ENCODE peak calls at places on chromosomes 4 and X, in five cellular contexts. One of them, this sample, is unnamed.
A peak's percentile ranks its signal among the peaks of the same experiment; 100 is the strongest.

GRCh38 chrX:151169783-151170182 is 6.6 kb upstream of the GPR50 start:
- DNase-seq in osteocyte: no peak
- DNase-seq in omental fat pad: no peak
- DNase-seq in NCI-H1092: no peak
- DNase-seq in neuronal stem cell: no peak
- DNase-seq in this sample: no peak

GRCh38 chr4:153318696-153319320 is 25.7 kb upstream of the MND1 start:
- DNase-seq in neuronal stem cell: peak; percentile 20
- DNase-seq in osteocyte: no peak
- DNase-seq in omental fat pad: no peak
- DNase-seq in NCI-H1092: peak; percentile 44
- DNase-seq in this sample: peak; percentile 17

GRCh38 chr4:47930971-47931804 is 16.8 kb upstream of the NFXL1 start:
- DNase-seq in neuronal stem cell: no peak
- DNase-seq in omental fat pad: no peak
- DNase-seq in osteocyte: no peak
- DNase-seq in NCI-H1092: no peak
- DNase-seq in this sample: no peak

GRCh38 chr4:179695175-179695574 is 2252.9 kb upstream of the AGA start:
- DNase-seq in NCI-H1092: no peak
- DNase-seq in omental fat pad: no peak
- DNase-seq in neuronal stem cell: no peak
- DNase-seq in osteocyte: no peak
- DNase-seq in this sample: no peak

GRCh38 chrX:130772313-130773140 is 130.5 kb downstream of the ENOX2 start:
- DNase-seq in omental fat pad: no peak
- DNase-seq in neuronal stem cell: no peak
- DNase-seq in osteocyte: no peak
- DNase-seq in NCI-H1092: peak; percentile 62
- DNase-seq in this sample: no peak

GRCh38 chr4:153592090-153592489 is 92.0 kb upstream of the TLR2 start:
- DNase-seq in osteocyte: no peak
- DNase-seq in omental fat pad: no peak
- DNase-seq in neuronal stem cell: no peak
- DNase-seq in NCI-H1092: no peak
- DNase-seq in this sample: no peak

GRCh38 chr4:142671516-142671915 is 174.6 kb downstream of the INPP4B start:
- DNase-seq in osteocyte: no peak
- DNase-seq in NCI-H1092: no peak
- DNase-seq in omental fat pad: no peak
- DNase-seq in neuronal stem cell: no peak
- DNase-seq in this sample: no peak

GRCh38 chr4:73741140-73741749 is 876 bp downstream of the CXCL8 start:
- DNase-seq in NCI-H1092: no peak
- DNase-seq in osteocyte: no peak
- DNase-seq in neuronal stem cell: no peak
- DNase-seq in omental fat pad: no peak
- DNase-seq in this sample: no peak

GRCh38 chr4:43990968-43991367 is 457.6 kb downstream of the KCTD8 start:
- DNase-seq in NCI-H1092: no peak
- DNase-seq in omental fat pad: no peak
- DNase-seq in neuronal stem cell: no peak
- DNase-seq in osteocyte: no peak
- DNase-seq in this sample: no peak

GRCh38 chr4:73776363-73776762 is 36.0 kb downstream of the CXCL8 start:
- DNase-seq in NCI-H1092: peak; percentile 37
- DNase-seq in osteocyte: no peak
- DNase-seq in omental fat pad: no peak
- DNase-seq in neuronal stem cell: no peak
- DNase-seq in this sample: no peak

This sample was measured in nephron progenitor cell.